ENCODE peak calls at places on chromosome 17, in six cellular contexts. One of them, this sample, is unnamed.

GRCh38 chr17:39177256-39177655 is 11.3 kb upstream of the ARL5C start:
- DNase-seq in PC-3: no peak
- DNase-seq in MM.1S: no peak
- DNase-seq in mesothelial cell of epicardium: no peak
- DNase-seq in mucosa of descending colon: no peak
- DNase-seq in neural progenitor cell: peak
- DNase-seq in this sample: no peak

GRCh38 chr17:48970224-48970623 is 1.8 kb upstream of the GIP start:
- DNase-seq in neural progenitor cell: no peak
- DNase-seq in PC-3: no peak
- DNase-seq in MM.1S: no peak
- DNase-seq in mucosa of descending colon: no peak
- DNase-seq in mesothelial cell of epicardium: peak
- DNase-seq in this sample: no peak

GRCh38 chr17:45114117-45114932 is 18.0 kb downstream of the PLCD3 start:
- DNase-seq in mesothelial cell of epicardium: no peak
- DNase-seq in mucosa of descending colon: no peak
- DNase-seq in MM.1S: no peak
- DNase-seq in PC-3: no peak
- DNase-seq in neural progenitor cell: no peak
- DNase-seq in this sample: no peak

GRCh38 chr17:74484066-74484465 is 17.6 kb downstream of the CD300A start:
- DNase-seq in MM.1S: no peak
- DNase-seq in mucosa of descending colon: no peak
- DNase-seq in PC-3: no peak
- DNase-seq in mesothelial cell of epicardium: no peak
- DNase-seq in neural progenitor cell: no peak
- DNase-seq in this sample: peak

GRCh38 chr17:18018411-18018921 is 20.5 kb downstream of the ATPAF2 start:
- DNase-seq in MM.1S: no peak
- DNase-seq in PC-3: no peak
- DNase-seq in neural progenitor cell: no peak
- DNase-seq in mucosa of descending colon: no peak
- DNase-seq in mesothelial cell of epicardium: no peak
- DNase-seq in this sample: no peak

GRCh38 chr17:27760069-27760885 is 40.1 kb downstream of the NOS2 start:
- DNase-seq in MM.1S: peak
- DNase-seq in mucosa of descending colon: no peak
- DNase-seq in PC-3: peak
- DNase-seq in mesothelial cell of epicardium: no peak
- DNase-seq in neural progenitor cell: peak
- DNase-seq in this sample: peak

GRCh38 chr17:3801043-3801746 is at the start of gene ITGAE:
- DNase-seq in neural progenitor cell: no peak
- DNase-seq in MM.1S: no peak
- DNase-seq in PC-3: no peak
- DNase-seq in mesothelial cell of epicardium: no peak
- DNase-seq in mucosa of descending colon: no peak
- DNase-seq in this sample: no peak

GRCh38 chr17:30921544-30922196 is at the start of gene ADAP2:
- DNase-seq in mucosa of descending colon: peak
- DNase-seq in MM.1S: peak
- DNase-seq in PC-3: peak
- DNase-seq in neural progenitor cell: peak
- DNase-seq in mesothelial cell of epicardium: peak
- DNase-seq in this sample: peak

GRCh38 chr17:17019430-17019762 is 22.9 kb upstream of the MPRIP start:
- DNase-seq in mucosa of descending colon: no peak
- DNase-seq in MM.1S: no peak
- DNase-seq in mesothelial cell of epicardium: no peak
- DNase-seq in PC-3: no peak
- DNase-seq in neural progenitor cell: no peak
- DNase-seq in this sample: no peak

GRCh38 chr17:51029568-51030463 is 90.9 kb downstream of the SPAG9 start:
- DNase-seq in mesothelial cell of epicardium: no peak
- DNase-seq in neural progenitor cell: no peak
- DNase-seq in mucosa of descending colon: no peak
- DNase-seq in MM.1S: peak
- DNase-seq in PC-3: no peak
- DNase-seq in this sample: peak

GRCh38 chr17:17419621-17420020 is 57.2 kb upstream of the MED9 start:
- DNase-seq in neural progenitor cell: no peak
- DNase-seq in mesothelial cell of epicardium: no peak
- DNase-seq in mucosa of descending colon: no peak
- DNase-seq in PC-3: no peak
- DNase-seq in MM.1S: no peak
- DNase-seq in this sample: no peak

GRCh38 chr17:2853722-2854580 is 57.7 kb downstream of the RAP1GAP2 start:
- DNase-seq in MM.1S: no peak
- DNase-seq in PC-3: peak
- DNase-seq in neural progenitor cell: peak
- DNase-seq in mucosa of descending colon: no peak
- DNase-seq in mesothelial cell of epicardium: no peak
- DNase-seq in this sample: no peak

GRCh38 chr17:42163113-42163512 is 8.3 kb upstream of the RAB5C start:
- DNase-seq in MM.1S: no peak
- DNase-seq in neural progenitor cell: peak
- DNase-seq in PC-3: no peak
- DNase-seq in mesothelial cell of epicardium: no peak
- DNase-seq in mucosa of descending colon: no peak
- DNase-seq in this sample: peak
- TF ChIP-seq CTCF in MM.1S: peak
- TF ChIP-seq CTCF in neural progenitor cell: peak
- TF ChIP-seq CTCF in PC-3: no peak
- TF ChIP-seq CTCF in mesothelial cell of epicardium: peak
- TF ChIP-seq CTCF in mucosa of descending colon: no peak
- TF ChIP-seq CTCF in this sample: peak

GRCh38 chr17:37082985-37083384 is 134.2 kb downstream of the AATF start:
- DNase-seq in PC-3: no peak
- DNase-seq in mesothelial cell of epicardium: no peak
- DNase-seq in neural progenitor cell: no peak
- DNase-seq in mucosa of descending colon: no peak
- DNase-seq in MM.1S: no peak
- DNase-seq in this sample: no peak
- TF ChIP-seq CTCF in PC-3: no peak
- TF ChIP-seq CTCF in mesothelial cell of epicardium: no peak
- TF ChIP-seq CTCF in neural progenitor cell: no peak
- TF ChIP-seq CTCF in mucosa of descending colon: no peak
- TF ChIP-seq CTCF in MM.1S: no peak
- TF ChIP-seq CTCF in this sample: no peak

DNA sequence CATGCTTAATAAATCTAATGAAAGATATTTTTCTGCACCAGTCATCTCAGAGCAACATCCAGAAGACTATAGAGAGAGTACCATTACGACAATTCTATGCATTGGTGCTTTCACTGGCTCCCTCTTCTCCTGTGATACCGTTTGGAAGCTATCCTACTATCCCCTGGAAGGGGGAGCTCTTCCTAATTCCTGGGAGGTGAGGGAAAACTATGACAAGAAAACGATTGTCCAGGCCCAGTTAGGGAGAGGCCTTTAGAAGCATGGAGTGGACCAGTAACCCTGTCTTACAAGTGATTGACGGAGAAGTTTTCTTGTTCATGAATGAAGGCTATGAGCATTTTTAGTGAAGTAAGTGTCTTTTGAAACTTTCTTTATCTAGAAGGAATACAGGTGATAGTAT is 150.2 kb downstream of the TANC2 start:
- DNase-seq in neural progenitor cell: peak
- DNase-seq in mucosa of descending colon: no peak
- DNase-seq in mesothelial cell of epicardium: no peak
- DNase-seq in MM.1S: no peak
- DNase-seq in PC-3: peak
- DNase-seq in this sample: no peak
- TF ChIP-seq CTCF in neural progenitor cell: peak
- TF ChIP-seq CTCF in mucosa of descending colon: no peak
- TF ChIP-seq CTCF in mesothelial cell of epicardium: no peak
- TF ChIP-seq CTCF in MM.1S: no peak
- TF ChIP-seq CTCF in PC-3: peak
- TF ChIP-seq CTCF in this sample: no peak

DNA sequence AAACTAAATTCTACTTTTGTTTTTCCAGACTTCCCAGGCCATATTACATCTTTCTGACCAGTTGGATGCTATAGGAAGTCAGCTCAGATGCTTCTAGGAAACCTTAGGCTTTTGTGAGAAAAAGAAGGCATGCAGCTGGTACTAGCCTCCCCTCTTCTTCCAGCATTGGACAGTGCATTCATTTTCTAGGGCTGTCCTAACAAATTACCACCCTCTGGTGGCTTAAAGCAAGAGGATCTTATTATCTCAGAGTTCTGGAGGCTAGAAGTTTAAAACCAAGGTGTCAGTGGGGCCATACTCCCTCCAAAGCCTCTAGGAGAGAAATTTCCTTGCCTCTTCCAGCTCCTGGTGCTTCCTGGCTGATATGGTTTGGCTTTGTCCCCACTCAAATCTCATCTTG is 467.8 kb downstream of the SLC39A11 start:
- DNase-seq in mesothelial cell of epicardium: no peak
- DNase-seq in mucosa of descending colon: no peak
- DNase-seq in PC-3: no peak
- DNase-seq in neural progenitor cell: no peak
- DNase-seq in MM.1S: no peak
- DNase-seq in this sample: no peak
- TF ChIP-seq CTCF in mesothelial cell of epicardium: no peak
- TF ChIP-seq CTCF in mucosa of descending colon: no peak
- TF ChIP-seq CTCF in PC-3: no peak
- TF ChIP-seq CTCF in neural progenitor cell: no peak
- TF ChIP-seq CTCF in MM.1S: peak
- TF ChIP-seq CTCF in this sample: no peak

DNA sequence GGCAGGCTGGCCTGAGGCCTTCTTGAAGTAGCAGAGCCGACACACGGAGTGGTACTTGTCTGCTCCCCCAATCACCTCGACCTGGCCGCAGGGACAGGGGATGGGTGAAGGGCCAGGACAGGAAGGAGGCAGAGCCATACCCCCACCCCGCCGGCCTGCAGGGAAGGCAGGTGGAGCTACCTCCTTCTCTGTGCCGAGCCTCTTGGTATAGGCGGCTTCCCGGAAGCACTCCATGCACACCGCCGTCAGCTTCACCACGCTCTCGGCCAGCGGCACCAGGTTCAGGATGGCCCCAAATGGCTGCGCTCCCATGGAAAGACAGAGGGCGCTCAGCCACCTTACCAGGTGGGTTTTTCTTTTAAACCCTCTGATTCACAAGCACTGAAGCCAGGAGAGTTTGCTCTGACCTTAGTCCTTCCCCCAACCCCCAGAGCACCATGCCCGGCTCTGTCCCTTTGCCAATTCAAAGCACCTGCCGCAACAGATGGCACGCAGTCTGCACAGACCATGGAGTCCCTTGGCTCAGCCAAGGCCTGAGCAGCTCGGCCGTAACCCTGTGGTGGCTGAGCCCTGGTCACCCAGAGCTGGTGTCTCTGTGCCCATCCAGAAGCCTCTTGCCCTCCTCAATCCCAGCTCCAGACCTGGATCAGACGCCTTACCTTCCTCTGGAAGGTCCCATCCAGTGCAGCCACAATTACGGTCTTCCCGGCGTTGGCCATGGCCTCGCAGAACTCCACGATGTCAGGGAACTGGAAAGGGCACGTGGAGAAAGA is 6.7 kb downstream of the SYNGR2 start:
- DNase-seq in MM.1S: no peak
- DNase-seq in mucosa of descending colon: no peak
- DNase-seq in PC-3: no peak
- DNase-seq in neural progenitor cell: peak
- DNase-seq in mesothelial cell of epicardium: no peak
- DNase-seq in this sample: no peak
- TF ChIP-seq CTCF in MM.1S: no peak
- TF ChIP-seq CTCF in mucosa of descending colon: no peak
- TF ChIP-seq CTCF in PC-3: peak
- TF ChIP-seq CTCF in neural progenitor cell: peak
- TF ChIP-seq CTCF in mesothelial cell of epicardium: no peak
- TF ChIP-seq CTCF in this sample: peak

GRCh38 chr17:56023851-56024250 is 129.4 kb upstream of the ANKFN1 start:
- DNase-seq in mucosa of descending colon: no peak
- DNase-seq in MM.1S: peak
- DNase-seq in mesothelial cell of epicardium: no peak
- DNase-seq in PC-3: no peak
- DNase-seq in neural progenitor cell: no peak
- DNase-seq in this sample: no peak
- TF ChIP-seq CTCF in mucosa of descending colon: no peak
- TF ChIP-seq CTCF in MM.1S: no peak
- TF ChIP-seq CTCF in mesothelial cell of epicardium: no peak
- TF ChIP-seq CTCF in PC-3: no peak
- TF ChIP-seq CTCF in neural progenitor cell: no peak
- TF ChIP-seq CTCF in this sample: no peak

GRCh38 chr17:43316522-43317142 is 82.2 kb upstream of the ARL4D start:
- DNase-seq in neural progenitor cell: peak
- DNase-seq in mucosa of descending colon: peak
- DNase-seq in MM.1S: no peak
- DNase-seq in mesothelial cell of epicardium: no peak
- DNase-seq in PC-3: no peak
- DNase-seq in this sample: no peak
- TF ChIP-seq CTCF in neural progenitor cell: no peak
- TF ChIP-seq CTCF in mucosa of descending colon: no peak
- TF ChIP-seq CTCF in MM.1S: no peak
- TF ChIP-seq CTCF in mesothelial cell of epicardium: no peak
- TF ChIP-seq CTCF in PC-3: no peak
- TF ChIP-seq CTCF in this sample: no peak

GRCh38 chr17:82416264-82416663 is 1.9 kb upstream of the HEXD start:
- DNase-seq in mucosa of descending colon: no peak
- DNase-seq in mesothelial cell of epicardium: no peak
- DNase-seq in MM.1S: no peak
- DNase-seq in neural progenitor cell: no peak
- DNase-seq in PC-3: no peak
- DNase-seq in this sample: no peak

GRCh38 chr17:82416771-82417170 is 1.4 kb upstream of the HEXD start:
- DNase-seq in neural progenitor cell: no peak
- DNase-seq in MM.1S: no peak
- DNase-seq in mucosa of descending colon: no peak
- DNase-seq in PC-3: peak
- DNase-seq in mesothelial cell of epicardium: no peak
- DNase-seq in this sample: no peak

GRCh38 chr17:82415786-82416185 is 2.4 kb upstream of the HEXD start:
- DNase-seq in neural progenitor cell: no peak
- DNase-seq in MM.1S: no peak
- DNase-seq in mucosa of descending colon: no peak
- DNase-seq in mesothelial cell of epicardium: no peak
- DNase-seq in PC-3: no peak
- DNase-seq in this sample: no peak

GRCh38 chr17:82414548-82415281 is 3.4 kb upstream of the HEXD start:
- DNase-seq in neural progenitor cell: peak
- DNase-seq in mucosa of descending colon: no peak
- DNase-seq in MM.1S: peak
- DNase-seq in mesothelial cell of epicardium: peak
- DNase-seq in PC-3: peak
- DNase-seq in this sample: peak

GRCh38 chr17:82415336-82415735 is 2.8 kb upstream of the HEXD start:
- DNase-seq in PC-3: no peak
- DNase-seq in mucosa of descending colon: no peak
- DNase-seq in MM.1S: no peak
- DNase-seq in neural progenitor cell: no peak
- DNase-seq in mesothelial cell of epicardium: no peak
- DNase-seq in this sample: no peak
- TF ChIP-seq CTCF in PC-3: no peak
- TF ChIP-seq CTCF in mucosa of descending colon: no peak
- TF ChIP-seq CTCF in MM.1S: no peak
- TF ChIP-seq CTCF in neural progenitor cell: no peak
- TF ChIP-seq CTCF in mesothelial cell of epicardium: no peak
- TF ChIP-seq CTCF in this sample: no peak

GRCh38 chr17:78840780-78841611 is at the start of gene USP36:
- DNase-seq in MM.1S: peak
- DNase-seq in neural progenitor cell: peak
- DNase-seq in mesothelial cell of epicardium: peak
- DNase-seq in mucosa of descending colon: peak
- DNase-seq in PC-3: peak
- DNase-seq in this sample: peak
- TF ChIP-seq CTCF in MM.1S: no peak
- TF ChIP-seq CTCF in neural progenitor cell: no peak
- TF ChIP-seq CTCF in mesothelial cell of epicardium: no peak
- TF ChIP-seq CTCF in mucosa of descending colon: no peak
- TF ChIP-seq CTCF in PC-3: no peak
- TF ChIP-seq CTCF in this sample: no peak

This sample was measured in GM10248.